ENCODE peak calls at places on chromosomes 11 and 22, in six cellular contexts. N is IMR-90, X is mesenchymal stem cell, H is H9, G is neuronal stem cell, J is H1. D is an unnamed sample.

GRCh38 chr11:34602245-34602644 is 18.6 kb upstream of the EHF start:
- DNase-seq in X (no peak), H (no peak), N (no peak), G (no peak), J (no peak), D (no peak)

GRCh38 chr11:38593649-38594048 is 1995.6 kb upstream of the RAG2 start:
- DNase-seq in H (no peak), J (no peak), X (peak; percentile 36), G (no peak), N (peak; percentile 48), D (no peak)

GRCh38 chr11:108606495-108607160 is 13.1 kb upstream of the EXPH5 start:
- DNase-seq in G (no peak), X (no peak), H (no peak), J (no peak), N (peak; percentile 4), D (peak; percentile 16)

GRCh38 chr11:61777234-61778090 is 14.9 kb downstream of the TMEM258 start:
- DNase-seq in X (no peak), H (peak; percentile 86), J (peak; percentile 92), N (no peak), G (no peak), D (no peak)

GRCh38 chr11:9090488-9091043 is 833 bp downstream of the SCUBE2 start:
- DNase-seq in H (no peak), G (no peak), J (no peak), N (no peak), X (peak; percentile 21), D (no peak)

GRCh38 chr11:92540113-92540512 is 315.5 kb downstream of the FAT3 start:
- DNase-seq in H (no peak), J (no peak), X (no peak), G (no peak), N (no peak), D (no peak)

GRCh38 chr11:91904792-91905785 is 319.5 kb upstream of the FAT3 start:
- DNase-seq in N (no peak), G (no peak), J (no peak), X (no peak), H (no peak), D (no peak)

GRCh38 chr22:20523118-20523983 is 15.9 kb downstream of the MED15 start:
- DNase-seq in G (no peak), J (no peak), X (peak; percentile 77), N (peak; percentile 59), H (no peak), D (peak; percentile 48)

GRCh38 chr11:122175316-122175715 is 59.3 kb upstream of the BLID start:
- DNase-seq in N (no peak), X (no peak), H (no peak), G (no peak), J (no peak), D (no peak)

GRCh38 chr11:94134651-94135512 is 6.2 kb downstream of the PANX1 start:
- DNase-seq in N (peak; percentile 96), X (peak; percentile 96), J (no peak), G (no peak), H (no peak), D (no peak)

DNA sequence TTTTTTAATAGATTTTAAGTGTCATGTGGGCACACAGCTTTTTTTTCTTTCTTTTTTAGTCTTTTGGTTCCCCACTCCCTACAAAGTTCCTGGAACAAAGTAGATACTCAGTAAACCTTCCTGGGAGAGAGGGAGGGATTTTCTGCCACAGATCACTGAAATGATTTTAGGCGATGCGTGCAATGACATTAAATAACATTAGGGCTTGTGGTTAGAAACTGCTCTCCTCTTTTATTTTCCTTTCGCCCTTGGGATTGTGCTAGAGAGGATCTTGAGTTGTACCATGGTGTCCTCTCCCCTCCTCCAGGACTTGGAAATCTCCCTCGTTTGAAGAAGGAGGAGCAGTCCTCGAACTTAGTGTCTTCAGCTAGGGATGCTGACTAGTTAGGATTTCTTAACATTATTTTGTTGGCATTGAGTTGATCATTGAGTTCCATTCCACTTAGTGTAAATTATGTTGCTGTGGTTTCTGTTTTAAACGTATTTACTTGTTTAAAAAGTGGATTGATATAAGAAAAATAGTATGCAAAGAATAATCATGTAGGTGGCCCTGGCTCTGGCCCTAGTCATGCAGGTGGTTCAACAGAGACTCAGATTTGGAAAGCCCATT is 88.4 kb downstream of the TRAF6 start:
- DNase-seq in J (no peak), G (no peak), N (peak; percentile 33), H (no peak), X (peak; percentile 52), D (no peak)
- H2AK5ac ChIP-seq in J (no peak overlapping the region), G (no peak overlapping the region), N (peak overlapping the region; percentile 53), H (no peak overlapping the region), X (peak overlapping the region; percentile 20), D (no peak overlapping the region)

GRCh38 chr11:86482684-86483083 is 108.0 kb downstream of the CCDC81 start:
- DNase-seq in G (no peak), X (no peak), J (no peak), N (no peak), H (no peak), D (no peak)
- H2AK5ac ChIP-seq in G (no peak overlapping the region), X (peak overlapping the region; percentile 65), J (no peak overlapping the region), N (peak overlapping the region; percentile 93), H (no peak overlapping the region), D (no peak overlapping the region)

GRCh38 chr22:39456262-39457046 is at the start of gene MGAT3:
- DNase-seq in X (no peak), N (no peak), H (no peak), G (no peak), J (no peak), D (no peak)
- H2AK5ac ChIP-seq in X (no peak within 1 kb of the TSS), N (peak within 1 kb of the TSS; percentile 16), H (no peak within 1 kb of the TSS), G (peak within 1 kb of the TSS; percentile 99), J (peak within 1 kb of the TSS; percentile 93), D (no peak within 1 kb of the TSS)

GRCh38 chr22:45314054-45314721 is 4.5 kb downstream of the FAM118A start:
- DNase-seq in H (no peak), J (no peak), N (no peak), X (no peak), G (no peak), D (peak; percentile 77)
- H2AK5ac ChIP-seq in H (no peak overlapping the region), J (no peak overlapping the region), N (peak overlapping the region; percentile 31), X (no peak overlapping the region), G (no peak overlapping the region), D (no peak overlapping the region)

DNA sequence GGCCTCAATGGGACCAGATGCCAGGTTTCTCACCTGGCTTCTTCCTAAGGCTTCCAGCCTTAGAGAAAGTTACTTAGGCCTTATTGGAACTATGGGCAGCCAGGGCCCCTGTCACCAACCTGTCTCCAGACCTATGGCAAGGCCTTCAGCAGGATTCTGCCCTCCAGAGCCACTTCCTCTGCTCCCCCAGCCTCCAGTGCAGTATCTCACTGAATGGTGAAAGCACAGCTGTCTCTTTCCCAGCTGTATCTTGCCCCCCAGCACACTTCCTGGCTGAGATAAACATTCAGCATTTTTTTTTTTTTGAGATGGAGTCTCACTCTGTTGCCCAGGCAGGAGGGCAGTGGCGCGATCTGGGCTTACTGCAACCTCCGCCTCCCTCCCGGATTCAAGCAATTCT is 1.5 kb downstream of the SLC2A11 start:
- DNase-seq in H (no peak), G (no peak), N (no peak), X (no peak), J (no peak), D (no peak)
- H2AK5ac ChIP-seq in H (no peak overlapping the region), G (no peak overlapping the region), N (no peak overlapping the region), X (no peak overlapping the region), J (no peak overlapping the region), D (no peak overlapping the region)

GRCh38 chr11:32090774-32091370 is at the start of gene RCN1:
- DNase-seq in G (peak; percentile 91), X (peak; percentile 91), N (peak; percentile 86), J (peak; percentile 85), H (peak; percentile 95), D (peak; percentile 95)
- H2AK5ac ChIP-seq in G (peak within 1 kb of the TSS; percentile 71), X (peak within 1 kb of the TSS; percentile 14), N (peak within 1 kb of the TSS; percentile 86), J (no peak within 1 kb of the TSS), H (no peak within 1 kb of the TSS), D (no peak within 1 kb of the TSS)